ENCODE peak calls at places on chromosome 7, in ten cellular contexts. Y is bronchial epithelial cell, E is ovary, J is dorsolateral prefrontal cortex, Z is cardiac fibroblast, C is mesothelial cell of epicardium, P is colonic mucosa, I is upper lobe of right lung, Q is heart right ventricle, K is HCT116. L is an unnamed sample.

GRCh38 chr7:42753917-42754363 is 157.9 kb downstream of the C7orf25 start:
- DNase-seq in Y (no peak), E (no peak), J (no peak), Z (no peak), C (no peak), P (no peak), I (no peak), Q (no peak), K (no peak), L (peak)

GRCh38 chr7:90605055-90605454 is 8.9 kb downstream of the CDK14 start:
- DNase-seq in Y (no peak), E (no peak), J (no peak), Z (no peak), C (no peak), P (no peak), I (no peak), Q (no peak), K (no peak), L (no peak)

GRCh38 chr7:70372768-70373241 is 759.1 kb upstream of the GALNT17 start:
- DNase-seq in Y (no peak), E (no peak), J (no peak), Z (no peak), C (no peak), P (no peak), I (no peak), Q (no peak), K (no peak), L (no peak)

GRCh38 chr7:48298779-48299178 is 127.5 kb downstream of the ABCA13 start:
- DNase-seq in Y (peak), E (no peak), J (no peak), Z (peak), C (no peak), P (no peak), I (no peak), Q (no peak), K (no peak), L (no peak)

GRCh38 chr7:2650451-2650850 is 18.7 kb downstream of the TTYH3 start:
- DNase-seq in Y (no peak), E (no peak), J (no peak), Z (no peak), C (no peak), P (no peak), I (no peak), Q (no peak), K (no peak), L (no peak)

GRCh38 chr7:141674201-141674671 is 27.7 kb downstream of the DENND11 start:
- DNase-seq in Y (peak), E (no peak), J (no peak), Z (peak), C (no peak), P (no peak), I (no peak), Q (no peak), K (no peak), L (peak)

GRCh38 chr7:65946895-65947294 is 35.1 kb downstream of the GUSB start:
- DNase-seq in Y (peak), E (peak), J (no peak), Z (peak), C (no peak), P (no peak), I (no peak), Q (no peak), K (no peak), L (no peak)

GRCh38 chr7:7221602-7222038 is 39.3 kb downstream of the C1GALT1 start:
- DNase-seq in Y (peak), E (no peak), J (no peak), Z (peak), C (no peak), P (no peak), I (no peak), Q (no peak), K (peak), L (no peak)

GRCh38 chr7:80309377-80309776 is 174.7 kb downstream of the GNAI1 start:
- DNase-seq in Y (no peak), E (no peak), J (no peak), Z (no peak), C (no peak), P (no peak), I (no peak), Q (no peak), K (no peak), L (no peak)

GRCh38 chr7:40700653-40701475 is 566.1 kb downstream of the SUGCT start:
- DNase-seq in Y (peak), E (no peak), J (no peak), Z (peak), C (no peak), P (no peak), I (no peak), Q (no peak), K (no peak), L (no peak)

GRCh38 chr7:1995426-1995825 is 237.3 kb downstream of the MAD1L1 start:
- DNase-seq in Y (no peak), E (no peak), J (no peak), Z (no peak), C (no peak), P (no peak), I (no peak), Q (no peak), K (no peak), L (no peak)

GRCh38 chr7:120858299-120858636 is 324 bp upstream of the TSPAN12 start:
- DNase-seq in Y (no peak), E (no peak), J (no peak), Z (no peak), C (no peak), P (no peak), I (no peak), Q (no peak), K (no peak), L (no peak)

GRCh38 chr7:120856198-120856597 is 1.7 kb downstream of the TSPAN12 start:
- DNase-seq in Y (no peak), E (no peak), J (no peak), Z (no peak), C (no peak), P (no peak), I (no peak), Q (no peak), K (no peak), L (no peak)

GRCh38 chr7:120856621-120857352 is 1.2 kb downstream of the TSPAN12 start:
- DNase-seq in Y (peak), E (peak), J (no peak), Z (peak), C (peak), P (peak), I (peak), Q (peak), K (peak), L (peak)

GRCh38 chr7:120860151-120860550 is 2.2 kb upstream of the TSPAN12 start:
- DNase-seq in Y (no peak), E (no peak), J (no peak), Z (no peak), C (no peak), P (no peak), I (no peak), Q (no peak), K (no peak), L (no peak)

DNA sequence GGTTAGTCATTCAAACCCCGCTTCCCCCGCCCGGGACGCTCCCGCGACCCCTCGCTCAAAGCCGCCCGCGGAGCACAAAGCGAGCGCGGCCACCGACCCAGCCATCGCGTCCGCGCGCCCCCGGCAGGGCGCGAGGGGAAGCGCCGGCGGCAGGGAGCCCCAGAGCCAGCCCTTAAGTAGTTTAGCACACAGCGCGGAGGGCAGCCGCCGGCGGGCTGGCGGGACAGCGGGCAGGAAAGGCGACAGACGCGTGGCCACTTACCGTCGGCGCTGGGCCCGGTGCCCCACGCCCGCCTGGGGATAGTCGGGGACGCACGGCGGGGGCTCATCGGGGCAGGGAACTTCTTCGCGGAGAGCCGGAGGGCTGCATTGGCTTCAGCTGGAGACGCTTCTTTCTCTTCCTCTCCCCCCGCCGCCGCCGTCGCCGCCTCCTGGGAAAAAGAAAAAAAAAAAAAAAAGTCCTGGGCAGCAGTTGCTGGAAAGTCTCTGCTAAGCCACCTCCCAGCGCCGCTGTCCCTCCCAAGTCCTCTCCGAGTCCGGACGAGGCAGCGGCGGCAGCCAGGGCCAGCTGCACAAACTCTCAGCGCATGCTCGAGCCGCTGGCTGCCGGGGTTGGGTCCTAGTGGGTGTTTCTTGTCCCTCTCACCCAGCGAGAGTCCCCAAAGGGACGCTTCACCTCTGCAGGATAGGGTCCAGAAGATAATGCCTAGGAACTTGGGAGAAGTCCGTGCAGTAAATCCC is at the start of gene TSPAN12:
- DNase-seq in Y (peak), E (peak), J (peak), Z (peak), C (peak), P (peak), I (peak), Q (peak), K (peak), L (peak)
- TF ChIP-seq CTCF in Y (peak), E (peak), J (peak), Z (peak), C (peak), P (peak), I (peak), Q (peak), K (peak), L (peak)

GRCh38 chr7:131222171-131222570 is 105.5 kb upstream of the MKLN1 start:
- DNase-seq in Y (no peak), E (no peak), J (no peak), Z (no peak), C (no peak), P (no peak), I (no peak), Q (no peak), K (no peak), L (no peak)
- TF ChIP-seq CTCF in Y (no peak), E (no peak), J (no peak), Z (no peak), C (no peak), P (no peak), I (no peak), Q (no peak), K (no peak), L (no peak)

GRCh38 chr7:129529643-129530042 is 27.3 kb downstream of the SMKR1 start:
- DNase-seq in Y (no peak), E (no peak), J (no peak), Z (no peak), C (no peak), P (no peak), I (no peak), Q (no peak), K (no peak), L (no peak)
- TF ChIP-seq CTCF in Y (no peak), E (no peak), J (no peak), Z (no peak), C (no peak), P (no peak), I (no peak), Q (no peak), K (no peak), L (no peak)

DNA sequence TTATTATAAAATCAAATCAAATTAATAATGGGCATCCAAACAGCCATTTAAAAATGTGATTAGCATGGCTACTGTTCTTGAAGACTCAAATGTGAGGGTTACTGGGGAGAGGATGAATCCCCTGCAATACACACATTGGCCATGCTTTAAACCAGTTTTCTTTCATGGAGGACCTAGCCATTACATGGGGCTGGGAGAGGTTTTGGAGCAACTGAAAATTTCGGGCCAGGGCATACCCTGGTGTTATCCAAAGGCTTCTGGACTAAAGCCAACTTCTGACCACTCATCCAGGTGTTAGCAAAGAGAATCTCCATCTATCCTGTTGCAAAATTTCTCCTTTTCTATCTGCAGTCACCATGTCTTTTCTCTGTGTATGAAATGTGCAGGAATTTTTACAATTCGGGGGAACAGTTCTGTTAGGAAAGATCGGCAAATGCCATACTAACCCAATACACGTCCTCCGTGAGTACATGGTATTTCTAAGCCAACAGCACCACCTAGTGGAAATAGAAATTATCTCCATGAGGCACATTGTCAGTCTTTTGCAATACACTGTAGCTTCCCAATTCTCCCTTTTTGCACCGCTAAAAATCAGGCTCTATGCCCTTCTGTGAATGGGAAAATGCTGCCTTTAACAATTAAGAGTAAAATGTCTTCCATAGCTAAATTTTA is 47.0 kb upstream of the ZNF107 start:
- DNase-seq in Y (peak), E (no peak), J (no peak), Z (peak), C (no peak), P (peak), I (no peak), Q (no peak), K (peak), L (peak)
- TF ChIP-seq CTCF in Y (peak), E (peak), J (peak), Z (peak), C (no peak), P (peak), I (peak), Q (peak), K (peak), L (peak)

DNA sequence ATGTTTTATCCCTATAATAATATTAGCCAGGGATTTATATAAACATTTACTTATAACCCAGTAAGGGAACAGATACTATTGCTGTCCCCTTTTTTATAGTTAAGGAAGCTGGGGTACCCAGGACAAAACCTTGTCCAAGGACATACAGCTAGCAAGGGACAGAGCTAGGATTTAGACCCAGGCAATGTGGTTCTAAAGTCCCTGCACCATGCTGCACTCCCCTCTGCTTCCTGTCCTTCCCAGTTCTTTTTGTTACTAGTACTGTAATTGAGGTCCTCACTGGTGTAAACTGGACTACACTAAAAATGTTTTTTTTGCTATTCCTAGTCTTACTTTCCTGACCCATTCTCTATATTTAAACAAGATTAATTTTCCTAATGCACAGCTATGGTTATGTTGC is 16.6 kb downstream of the KLHDC10 start:
- DNase-seq in Y (no peak), E (no peak), J (no peak), Z (no peak), C (no peak), P (no peak), I (no peak), Q (no peak), K (no peak), L (no peak)
- TF ChIP-seq CTCF in Y (no peak), E (no peak), J (no peak), Z (no peak), C (no peak), P (no peak), I (no peak), Q (no peak), K (no peak), L (no peak)

GRCh38 chr7:84614821-84615506 is 420.4 kb upstream of the SEMA3A start:
- DNase-seq in Y (peak), E (no peak), J (no peak), Z (peak), C (no peak), P (no peak), I (no peak), Q (no peak), K (peak), L (no peak)
- TF ChIP-seq CTCF in Y (no peak), E (no peak), J (no peak), Z (peak), C (no peak), P (no peak), I (no peak), Q (no peak), K (peak), L (no peak)

GRCh38 chr7:114087674-114088539 is 169.1 kb upstream of the PPP1R3A start:
- DNase-seq in Y (no peak), E (no peak), J (no peak), Z (no peak), C (no peak), P (peak), I (no peak), Q (no peak), K (no peak), L (peak)
- TF ChIP-seq CTCF in Y (no peak), E (no peak), J (no peak), Z (no peak), C (no peak), P (no peak), I (no peak), Q (no peak), K (no peak), L (no peak)